ENCODE peak calls at places on chromosomes 13 and 19, in ten cellular contexts. Y, M, W, A, T, P, O, E, R and I are unnamed samples.

GRCh38 chr19:39423258-39424086 is 11.0 kb downstream of the PLEKHG2 start:
- DNase-seq in O (no peak), R (no peak), W (no peak), M (no peak), T (no peak), E (no peak), P (no peak), A (no peak), Y (peak; percentile 82), I (no peak)

GRCh38 chr19:2552859-2553258 is 76.9 kb downstream of the GADD45B start:
- DNase-seq in T (no peak), Y (no peak), M (no peak), R (no peak), O (no peak), E (no peak), W (no peak), A (peak; percentile 76), P (peak; percentile 56), I (peak; percentile 48)

GRCh38 chr13:42981317-42981716 is 10.7 kb downstream of the EPSTI1 start:
- DNase-seq in P (no peak), Y (no peak), E (no peak), O (no peak), M (no peak), W (no peak), T (no peak), R (no peak), A (no peak), I (no peak)

GRCh38 chr13:96900992-96901391 is 93.3 kb downstream of the OXGR1 start:
- DNase-seq in Y (no peak), T (no peak), M (no peak), A (no peak), R (no peak), O (peak; percentile 64), E (no peak), P (no peak), W (no peak), I (no peak)

GRCh38 chr19:4030981-4031380 is 23.4 kb downstream of the PIAS4 start:
- DNase-seq in A (no peak), M (no peak), O (no peak), P (no peak), W (no peak), E (no peak), Y (peak; percentile 55), R (no peak), T (no peak), I (no peak)

GRCh38 chr13:100890645-100891044 is 216.1 kb upstream of the TMTC4 start:
- DNase-seq in E (no peak), P (no peak), O (peak; percentile 12), A (no peak), W (no peak), Y (no peak), M (no peak), R (no peak), T (no peak), I (no peak)

GRCh38 chr19:17564783-17565182 is 9.3 kb downstream of the COLGALT1 start:
- DNase-seq in A (no peak), P (no peak), Y (no peak), O (no peak), T (no peak), M (no peak), E (no peak), R (no peak), W (no peak), I (no peak)

GRCh38 chr13:61170791-61171330 is 244.8 kb downstream of the PCDH20 start:
- DNase-seq in Y (no peak), E (no peak), M (no peak), R (no peak), W (no peak), O (no peak), P (no peak), A (no peak), T (no peak), I (no peak)

GRCh38 chr13:47298506-47298905 is 401.7 kb upstream of the HTR2A start:
- DNase-seq in T (no peak), O (no peak), R (no peak), E (no peak), M (no peak), W (no peak), A (no peak), P (no peak), Y (no peak), I (no peak)

GRCh38 chr13:112877496-112877895 is 91.5 kb upstream of the MCF2L start:
- DNase-seq in W (no peak), M (no peak), R (no peak), A (no peak), P (no peak), E (no peak), Y (no peak), O (no peak), T (no peak), I (no peak)

GRCh38 chr13:112877976-112878955 is 90.7 kb upstream of the MCF2L start:
- DNase-seq in T (no peak), E (no peak), A (no peak), Y (no peak), W (no peak), O (no peak), M (no peak), R (no peak), P (no peak), I (no peak)

GRCh38 chr13:112876305-112877000 is 92.6 kb upstream of the MCF2L start:
- DNase-seq in E (no peak), O (no peak), Y (no peak), R (no peak), M (no peak), T (no peak), P (no peak), A (no peak), W (no peak), I (no peak)

GRCh38 chr13:112875627-112876026 is 93.4 kb upstream of the MCF2L start:
- DNase-seq in W (no peak), R (no peak), A (no peak), E (peak; percentile 68), Y (no peak), P (no peak), O (no peak), T (no peak), M (no peak), I (no peak)

GRCh38 chr13:112877066-112877465 is 91.9 kb upstream of the MCF2L start:
- DNase-seq in Y (no peak), O (no peak), M (no peak), T (no peak), W (no peak), E (no peak), A (no peak), R (no peak), P (no peak), I (no peak)
- TF ChIP-seq POLR2AphosphoS5 in Y (no peak), O (no peak), M (no peak), T (no peak), W (no peak), E (no peak), A (no peak), R (no peak), P (no peak), I (no peak)

GRCh38 chr19:40442328-40443130 is 1.6 kb downstream of the SERTAD3 start:
- DNase-seq in Y (no peak), O (peak; percentile 38), R (no peak), E (no peak), T (no peak), A (no peak), M (no peak), P (no peak), W (no peak), I (no peak)

GRCh38 chr19:40443930-40444180 is 280 bp downstream of the SERTAD3 start:
- DNase-seq in O (peak; percentile 73), R (no peak), Y (no peak), E (no peak), W (no peak), P (no peak), T (no peak), M (no peak), A (no peak), I (no peak)

GRCh38 chr19:40443131-40443929 is 805 bp downstream of the SERTAD3 start:
- DNase-seq in P (peak; percentile 100), R (peak; percentile 98), T (peak; percentile 93), A (peak; percentile 97), W (peak; percentile 97), E (peak; percentile 100), Y (peak; percentile 97), O (peak; percentile 100), M (peak; percentile 99), I (peak; percentile 98)

GRCh38 chr19:40444181-40445005 is at the start of gene SERTAD3:
- DNase-seq in Y (peak; percentile 99), O (peak; percentile 99), A (peak; percentile 69), T (no peak), P (peak; percentile 97), M (peak; percentile 97), W (peak; percentile 97), E (peak; percentile 99), R (peak; percentile 85), I (peak; percentile 94)

DNA sequence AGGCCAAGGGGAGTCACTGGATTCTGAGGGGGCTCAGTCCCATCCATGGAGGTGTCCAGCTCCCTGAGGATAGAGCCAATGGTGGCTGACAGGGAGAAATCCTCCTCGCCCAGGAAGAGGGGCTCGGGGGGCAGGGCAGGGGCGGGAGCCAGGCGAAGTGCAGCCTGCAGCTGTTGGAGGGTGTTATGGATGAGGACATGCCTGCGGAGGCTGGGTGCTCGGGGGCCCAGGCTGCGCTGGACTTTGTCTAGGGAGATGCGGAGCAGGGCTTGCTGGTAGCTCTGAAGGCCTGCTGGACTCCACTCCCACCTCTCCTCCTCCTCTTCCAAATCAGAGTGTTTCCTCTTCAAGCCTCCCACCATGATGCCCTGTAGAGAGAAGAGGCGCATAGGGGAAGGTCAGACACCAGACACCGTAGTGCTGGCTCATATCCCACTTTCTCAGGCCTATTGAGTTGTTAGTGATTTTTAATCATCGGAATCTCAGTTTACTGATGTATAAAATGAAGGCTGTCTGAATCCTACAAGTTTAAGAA is 2.3 kb downstream of the SERTAD3 start:
- DNase-seq in E (no peak), O (no peak), W (no peak), P (no peak), A (no peak), R (no peak), M (no peak), Y (peak; percentile 76), T (no peak), I (no peak)
- H3K27ac ChIP-seq in E (no peak overlapping the region), O (peak overlapping the region; percentile 80), W (no peak overlapping the region), P (no peak overlapping the region), A (peak overlapping the region; percentile 90), R (peak overlapping the region; percentile 97), M (peak overlapping the region; percentile 99), Y (peak overlapping the region; percentile 67), T (peak overlapping the region; percentile 76), I (no peak overlapping the region)

GRCh38 chr19:49338691-49339363 is 3.6 kb downstream of the CD37 start:
- DNase-seq in A (no peak), W (peak; percentile 99), Y (peak; percentile 94), T (no peak), P (peak; percentile 52), M (peak; percentile 85), E (peak; percentile 92), O (peak; percentile 99), R (no peak), I (no peak)
- TF ChIP-seq POLR2AphosphoS5 in A (no peak), W (peak; percentile 76), Y (no peak), T (no peak), P (no peak), M (no peak), E (peak; percentile 1), O (peak; percentile 64), R (no peak), I (no peak)

DNA sequence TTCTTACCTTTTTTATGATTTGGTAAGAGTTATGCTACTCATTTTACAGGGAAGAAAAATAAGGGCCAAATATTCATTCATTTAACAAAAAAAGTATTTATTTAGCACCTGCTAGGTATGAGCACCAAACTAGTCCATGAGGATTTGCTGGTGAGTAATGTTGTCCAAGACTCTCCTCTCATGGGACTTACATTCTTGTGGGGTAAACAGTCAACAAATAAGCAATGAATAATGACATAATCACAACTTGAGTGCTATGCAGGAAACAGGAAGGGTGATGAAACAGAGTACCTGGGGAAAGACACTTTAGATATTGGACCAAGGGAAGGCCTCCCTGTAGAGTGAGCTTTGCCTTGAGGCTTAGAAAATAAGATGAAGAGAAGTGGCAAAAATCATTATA is 294.7 kb upstream of the NBEA start:
- DNase-seq in M (no peak), A (no peak), E (no peak), P (no peak), Y (no peak), W (no peak), O (no peak), T (no peak), R (no peak), I (no peak)
- H3K27ac ChIP-seq in M (no peak overlapping the region), A (no peak overlapping the region), E (no peak overlapping the region), P (no peak overlapping the region), Y (no peak overlapping the region), W (no peak overlapping the region), O (no peak overlapping the region), T (no peak overlapping the region), R (no peak overlapping the region), I (no peak overlapping the region)